ENCODE peak calls at places on chromosomes 6 and 20, in ten cellular contexts. I, F, T, M, L, X, V, K, R and D are unnamed samples.

GRCh38 chr6:154292066-154292465 is 64.5 kb downstream of the IPCEF1 start:
- DNase-seq in I (no peak), F (no peak), T (no peak), M (no peak), L (no peak), X (no peak), V (no peak), K (no peak), R (no peak), D (no peak)

GRCh38 chr6:107218142-107218541 is 102.8 kb upstream of the BEND3 start:
- DNase-seq in I (no peak), F (no peak), T (peak; percentile 5), M (no peak), L (no peak), X (no peak), V (no peak), K (no peak), R (no peak), D (no peak)

GRCh38 chr6:158439255-158439654 is 120.6 kb upstream of the TMEM181 start:
- DNase-seq in I (no peak), F (no peak), T (peak; percentile 69), M (no peak), L (no peak), X (no peak), V (no peak), K (no peak), R (no peak), D (no peak)

GRCh38 chr6:95545226-95545625 is 32.1 kb upstream of the MANEA start:
- DNase-seq in I (peak; percentile 48), F (no peak), T (no peak), M (no peak), L (no peak), X (peak; percentile 36), V (no peak), K (no peak), R (no peak), D (no peak)

GRCh38 chr6:75656479-75656878 is 54.8 kb downstream of the SENP6 start:
- DNase-seq in I (no peak), F (no peak), T (no peak), M (no peak), L (no peak), X (no peak), V (no peak), K (no peak), R (no peak), D (no peak)

GRCh38 chr6:47631248-47632196 is 66.9 kb upstream of the ADGRF4 start:
- DNase-seq in I (no peak), F (peak; percentile 49), T (peak; percentile 72), M (no peak), L (no peak), X (peak; percentile 46), V (no peak), K (peak; percentile 55), R (peak; percentile 30), D (no peak)

GRCh38 chr6:159969921-159970320 is 1.0 kb downstream of the IGF2R start:
- DNase-seq in I (peak; percentile 70), F (peak; percentile 78), T (peak; percentile 21), M (no peak), L (no peak), X (peak; percentile 64), V (no peak), K (peak; percentile 86), R (peak; percentile 83), D (peak; percentile 43)

GRCh38 chr6:142356271-142356938 is 54.6 kb downstream of the ADGRG6 start:
- DNase-seq in I (no peak), F (peak; percentile 51), T (no peak), M (no peak), L (no peak), X (no peak), V (no peak), K (peak; percentile 57), R (peak; percentile 24), D (no peak)

GRCh38 chr6:10676403-10676802 is 18.0 kb downstream of the C6orf52 start:
- DNase-seq in I (no peak), F (no peak), T (no peak), M (no peak), L (no peak), X (no peak), V (no peak), K (no peak), R (no peak), D (no peak)

GRCh38 chr20:36717657-36718056 is 28.2 kb downstream of the NDRG3 start:
- DNase-seq in I (no peak), F (no peak), T (peak; percentile 31), M (no peak), L (no peak), X (no peak), V (no peak), K (no peak), R (no peak), D (no peak)

GRCh38 chr6:20284672-20285071 is 72.4 kb upstream of the MBOAT1 start:
- DNase-seq in I (no peak), F (no peak), T (no peak), M (no peak), L (no peak), X (no peak), V (no peak), K (no peak), R (no peak), D (no peak)

GRCh38 chr6:119119989-119120388 is 41.5 kb upstream of the FAM184A start:
- DNase-seq in I (no peak), F (peak; percentile 28), T (no peak), M (no peak), L (no peak), X (no peak), V (no peak), K (peak; percentile 40), R (peak; percentile 22), D (no peak)

GRCh38 chr20:51480507-51481270 is 61.8 kb downstream of the NFATC2 start:
- DNase-seq in I (no peak), F (no peak), T (no peak), M (no peak), L (no peak), X (no peak), V (peak; percentile 30), K (no peak), R (no peak), D (no peak)

GRCh38 chr20:63536241-63536977 is 767 bp downstream of the PTK6 start:
- DNase-seq in I (no peak), F (peak; percentile 62), T (no peak), M (no peak), L (no peak), X (peak; percentile 58), V (no peak), K (peak; percentile 46), R (peak; percentile 66), D (no peak)

GRCh38 chr20:47591231-47591630 is 89.5 kb downstream of the NCOA3 start:
- DNase-seq in I (no peak), F (no peak), T (no peak), M (no peak), L (no peak), X (no peak), V (no peak), K (no peak), R (no peak), D (no peak)

GRCh38 chr20:63190828-63191227 is 25.1 kb downstream of the YTHDF1 start:
- DNase-seq in I (no peak), F (no peak), T (no peak), M (no peak), L (no peak), X (no peak), V (no peak), K (no peak), R (no peak), D (no peak)

GRCh38 chr6:129251669-129252376 is 368.9 kb downstream of the LAMA2 start:
- DNase-seq in I (peak; percentile 28), F (peak; percentile 65), T (peak; percentile 53), M (peak; percentile 1), L (peak; percentile 1), X (no peak), V (peak; percentile 54), K (peak; percentile 72), R (peak; percentile 61), D (no peak)

GRCh38 chr6:89180112-89180511 is 34.3 kb downstream of the PM20D2 start:
- DNase-seq in I (no peak), F (no peak), T (no peak), M (no peak), L (no peak), X (no peak), V (no peak), K (no peak), R (no peak), D (no peak)

GRCh38 chr20:49344975-49345374 is 67.1 kb upstream of the ZNFX1 start:
- DNase-seq in I (peak; percentile 89), F (peak; percentile 95), T (no peak), M (no peak), L (no peak), X (peak; percentile 84), V (no peak), K (peak; percentile 98), R (peak; percentile 91), D (no peak)

GRCh38 chr20:47796952-47797351 is 11.7 kb upstream of the SULF2 start:
- DNase-seq in I (no peak), F (no peak), T (no peak), M (no peak), L (no peak), X (no peak), V (no peak), K (no peak), R (no peak), D (no peak)

GRCh38 chr6:108502826-108503225 is 57.9 kb upstream of the FOXO3 start:
- DNase-seq in I (no peak), F (no peak), T (no peak), M (no peak), L (no peak), X (no peak), V (no peak), K (no peak), R (no peak), D (no peak)

GRCh38 chr6:122491915-122492537 is 20.4 kb upstream of the SERINC1 start:
- DNase-seq in I (peak; percentile 51), F (peak; percentile 83), T (peak; percentile 63), M (peak; percentile 53), L (peak; percentile 33), X (peak; percentile 82), V (peak; percentile 60), K (peak; percentile 67), R (peak; percentile 74), D (peak; percentile 28)

GRCh38 chr20:59984551-59984950 is 26.3 kb downstream of the CDH26 start:
- DNase-seq in I (no peak), F (no peak), T (peak; percentile 6), M (no peak), L (no peak), X (no peak), V (no peak), K (no peak), R (no peak), D (no peak)

GRCh38 chr6:137413482-137413881 is 80.7 kb downstream of the OLIG3 start:
- DNase-seq in I (no peak), F (no peak), T (no peak), M (no peak), L (no peak), X (no peak), V (no peak), K (no peak), R (no peak), D (no peak)

GRCh38 chr6:89268776-89269175 is 46.3 kb downstream of the GABRR2 start:
- DNase-seq in I (no peak), F (no peak), T (no peak), M (no peak), L (no peak), X (no peak), V (no peak), K (peak; percentile 18), R (no peak), D (no peak)

GRCh38 chr6:4848382-4849068 is 72.3 kb downstream of the CDYL start:
- DNase-seq in I (no peak), F (no peak), T (peak; percentile 42), M (no peak), L (no peak), X (peak; percentile 48), V (no peak), K (peak; percentile 8), R (no peak), D (no peak)

GRCh38 chr6:21103626-21104224 is 489.8 kb upstream of the SOX4 start:
- DNase-seq in I (no peak), F (no peak), T (no peak), M (no peak), L (no peak), X (no peak), V (no peak), K (no peak), R (no peak), D (no peak)

GRCh38 chr6:77456531-77457248 is 6.6 kb downstream of the HTR1B start:
- DNase-seq in I (no peak), F (peak; percentile 85), T (no peak), M (no peak), L (no peak), X (no peak), V (no peak), K (peak; percentile 99), R (peak; percentile 66), D (no peak)